ENCODE peak calls at places on chromosome 3, in seven cellular contexts. X is body of pancreas; N is CD8-positive, alpha-beta T cell; M is GM06990; C is pancreas; I is right lobe of liver; G is heart left ventricle. A is an unnamed sample.

GRCh38 chr3:159929181-159929893 is 59.3 kb upstream of the IL12A start:
- DNase-seq in I (no peak), M (peak; percentile 33), N (no peak), C (no peak), G (peak; percentile 32), X (no peak), A (no peak)

GRCh38 chr3:34377961-34378360 is 579.5 kb downstream of the PDCD6IP start:
- DNase-seq in X (no peak), I (peak; percentile 49), M (no peak), G (no peak), N (no peak), C (no peak), A (no peak)

GRCh38 chr3:118987466-118987865 is 47.2 kb downstream of the IGSF11 start:
- DNase-seq in C (peak; percentile 78), N (no peak), G (peak; percentile 41), M (no peak), X (peak; percentile 92), I (no peak), A (no peak)

GRCh38 chr3:25572919-25573385 is 91.8 kb downstream of the TOP2B start:
- DNase-seq in N (no peak), M (no peak), G (no peak), X (no peak), C (no peak), I (no peak), A (no peak)

GRCh38 chr3:57120040-57120802 is 44.9 kb downstream of the IL17RD start:
- DNase-seq in C (no peak), M (no peak), N (no peak), I (no peak), X (no peak), G (no peak), A (no peak)

GRCh38 chr3:72129384-72130094 is 344.6 kb upstream of the PROK2 start:
- DNase-seq in X (no peak), I (no peak), N (no peak), G (no peak), C (no peak), M (no peak), A (no peak)

GRCh38 chr3:110378481-110378880 is 693.1 kb upstream of the NECTIN3 start:
- DNase-seq in M (no peak), C (no peak), G (no peak), N (no peak), X (no peak), I (no peak), A (no peak)

GRCh38 chr3:100533176-100533575 is 40.8 kb downstream of the TMEM45A start:
- DNase-seq in C (no peak), G (no peak), I (no peak), X (no peak), N (no peak), M (no peak), A (no peak)

GRCh38 chr3:120081719-120082118 is 12.5 kb downstream of the GSK3B start:
- DNase-seq in G (no peak), N (no peak), X (no peak), C (no peak), I (no peak), M (no peak), A (no peak)

GRCh38 chr3:54939591-54940300 is 11.9 kb upstream of the LRTM1 start:
- DNase-seq in I (no peak), G (no peak), M (no peak), X (no peak), C (no peak), N (no peak), A (no peak)

GRCh38 chr3:19931180-19931692 is 2.8 kb downstream of the EFHB start:
- DNase-seq in I (no peak), C (no peak), X (no peak), G (no peak), N (no peak), M (peak; percentile 26), A (no peak)

GRCh38 chr3:46536758-46537157 is 29.3 kb downstream of the LRRC2 start:
- DNase-seq in M (no peak), I (no peak), G (no peak), N (no peak), C (no peak), X (no peak), A (no peak)

GRCh38 chr3:5078151-5078550 is 43.9 kb upstream of the ARL8B start:
- DNase-seq in N (no peak), X (no peak), I (no peak), M (no peak), G (no peak), C (no peak), A (no peak)

GRCh38 chr3:185549111-185549510 is 3.3 kb downstream of the LIPH start:
- DNase-seq in I (no peak), X (peak; percentile 82), G (peak; percentile 44), C (no peak), M (no peak), N (no peak), A (no peak)

GRCh38 chr3:150227839-150228238 is 180.3 kb upstream of the TSC22D2 start:
- DNase-seq in X (peak; percentile 44), N (peak; percentile 26), C (no peak), I (no peak), M (peak; percentile 9), G (peak; percentile 32), A (peak; percentile 43)

GRCh38 chr3:5846271-5846670 is 658.8 kb downstream of the EDEM1 start:
- DNase-seq in C (no peak), N (no peak), M (no peak), I (no peak), G (no peak), X (no peak), A (no peak)

GRCh38 chr3:123448503-123449091 is at the start of gene ADCY5:
- DNase-seq in I (peak; percentile 60), G (peak; percentile 49), N (no peak), C (peak; percentile 67), X (peak; percentile 33), M (no peak), A (peak; percentile 82)

GRCh38 chr3:156217674-156218352 is 97.4 kb downstream of the KCNAB1 start:
- DNase-seq in M (no peak), G (no peak), N (no peak), I (no peak), C (no peak), X (no peak), A (no peak)

GRCh38 chr3:194867270-194867983 is 181.7 kb downstream of the FAM43A start:
- DNase-seq in I (no peak), M (no peak), G (peak; percentile 64), N (no peak), X (peak; percentile 40), C (no peak), A (no peak)

GRCh38 chr3:143315766-143316165 is 196.2 kb downstream of the CHST2 start:
- DNase-seq in I (no peak), X (no peak), M (no peak), C (no peak), G (no peak), N (no peak), A (no peak)

GRCh38 chr3:124158174-124158812 is 166.4 kb upstream of the ROPN1 start:
- DNase-seq in G (no peak), X (no peak), C (no peak), I (no peak), N (no peak), M (no peak), A (no peak)

GRCh38 chr3:83224101-83224868 is 1462.8 kb upstream of the GBE1 start:
- DNase-seq in G (no peak), M (no peak), N (no peak), C (no peak), I (no peak), X (no peak), A (no peak)

GRCh38 chr3:10526366-10526765 is 21.0 kb upstream of the ATP2B2 start:
- DNase-seq in N (no peak), M (no peak), X (no peak), I (no peak), G (peak; percentile 7), C (no peak), A (no peak)

GRCh38 chr3:66812126-66812525 is 186.0 kb upstream of the KBTBD8 start:
- DNase-seq in C (no peak), M (no peak), G (no peak), X (no peak), N (no peak), I (no peak), A (no peak)

GRCh38 chr3:154161806-154162205 is 40.6 kb downstream of the ARHGEF26 start:
- DNase-seq in M (no peak), I (no peak), X (no peak), G (no peak), C (no peak), N (no peak), A (no peak)

GRCh38 chr3:48756640-48757039 is 39.6 kb upstream of the IP6K2 start:
- DNase-seq in N (no peak), X (no peak), C (peak; percentile 0), M (no peak), I (no peak), G (no peak), A (no peak)
- H3K36me3 ChIP-seq in N (peaks cover 5% of the 10 kb centered on the region), X (peaks cover 5% of the 10 kb centered on the region), C (no peaks in the 10 kb centered on the region), M (no peaks in the 10 kb centered on the region), I (no peaks in the 10 kb centered on the region), G (peaks cover 73% of the 10 kb centered on the region), A (peaks cover 3% of the 10 kb centered on the region)

GRCh38 chr3:126154391-126155279 is 25.8 kb downstream of the ALDH1L1 start:
- DNase-seq in N (no peak), M (no peak), C (peak; percentile 35), X (peak; percentile 31), I (peak; percentile 55), G (no peak), A (no peak)
- H3K36me3 ChIP-seq in N (no peaks in the 10 kb centered on the region), M (no peaks in the 10 kb centered on the region), C (peaks cover 4% of the 10 kb centered on the region), X (no peaks in the 10 kb centered on the region), I (peaks cover 96% of the 10 kb centered on the region), G (peaks cover 6% of the 10 kb centered on the region), A (peaks cover 50% of the 10 kb centered on the region)

GRCh38 chr3:179902061-179902460 is 134.7 kb downstream of the PEX5L start:
- DNase-seq in X (no peak), G (no peak), I (no peak), C (no peak), N (no peak), M (no peak), A (no peak)

GRCh38 chr3:179897241-179897640 is 139.5 kb downstream of the PEX5L start:
- DNase-seq in G (no peak), N (no peak), C (no peak), I (no peak), X (no peak), M (no peak), A (no peak)

GRCh38 chr3:179895367-179895766 is 141.4 kb downstream of the PEX5L start:
- DNase-seq in G (no peak), I (no peak), N (no peak), C (no peak), X (peak; percentile 13), M (no peak), A (no peak)

GRCh38 chr3:179898024-179898423 is 138.7 kb downstream of the PEX5L start:
- DNase-seq in M (no peak), G (no peak), X (peak; percentile 40), I (no peak), C (no peak), N (no peak), A (no peak)

DNA sequence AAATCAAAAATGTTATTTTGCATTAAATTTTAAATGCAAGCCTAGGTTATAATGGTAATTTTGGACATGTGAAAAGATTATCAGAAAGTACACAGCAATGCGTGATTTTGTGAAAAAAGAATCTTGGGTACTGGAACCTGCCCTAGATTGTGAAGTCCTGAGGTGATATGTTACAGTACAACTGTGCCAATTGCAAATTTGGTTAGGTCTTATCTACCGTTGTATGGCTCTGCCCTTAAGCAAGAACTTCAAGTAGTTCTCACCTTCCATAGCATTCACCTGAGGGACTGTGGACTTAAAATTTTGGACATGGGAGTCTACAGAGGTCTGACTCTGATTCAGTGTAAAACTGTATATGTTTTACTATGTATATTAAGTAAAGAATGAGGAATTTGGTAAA is 140.2 kb downstream of the PEX5L start:
- DNase-seq in X (no peak), I (no peak), C (no peak), N (no peak), G (no peak), M (no peak), A (no peak)
- H3K36me3 ChIP-seq in X (no peaks in the 10 kb centered on the region), I (no peaks in the 10 kb centered on the region), C (no peaks in the 10 kb centered on the region), N (no peaks in the 10 kb centered on the region), G (no peaks in the 10 kb centered on the region), M (no peaks in the 10 kb centered on the region), A (no peaks in the 10 kb centered on the region)

GRCh38 chr3:52925405-52926313 is 28.3 kb upstream of the STIMATE start:
- DNase-seq in N (no peak), I (no peak), C (no peak), G (no peak), M (no peak), X (no peak), A (no peak)
- H3K36me3 ChIP-seq in N (peaks cover 19% of the 10 kb centered on the region), I (peaks cover 4% of the 10 kb centered on the region), C (peaks cover 3% of the 10 kb centered on the region), G (peaks cover 35% of the 10 kb centered on the region), M (no peaks in the 10 kb centered on the region), X (no peaks in the 10 kb centered on the region), A (peaks cover 7% of the 10 kb centered on the region)